ENCODE peak calls at places on chromosomes 5 and 9, in five cellular contexts. V is IMR-90; T is CD8-positive, alpha-beta T cell; Q is breast epithelium; S is pancreas. D is an unnamed sample.

GRCh38 chr5:177416334-177416733 is 7.0 kb upstream of the F12 start:
- DNase-seq in V (peak; percentile 35), T (no peak), Q (no peak), S (no peak), D (no peak)

GRCh38 chr9:109652112-109652511 is 127.9 kb upstream of the PALM2AKAP2 start:
- DNase-seq in T (no peak), S (no peak), V (peak; percentile 10), Q (no peak), D (no peak)

GRCh38 chr9:89427621-89428221 is 70.2 kb downstream of the SEMA4D start:
- DNase-seq in T (peak; percentile 81), V (peak; percentile 49), S (no peak), Q (no peak), D (no peak)

GRCh38 chr5:61280205-61280604 is 51.9 kb upstream of the ZSWIM6 start:
- DNase-seq in V (peak; percentile 90), S (no peak), Q (no peak), T (no peak), D (no peak)

GRCh38 chr5:169430676-169431075 is 129.7 kb upstream of the SLIT3 start:
- DNase-seq in Q (no peak), V (no peak), S (no peak), T (no peak), D (no peak)

GRCh38 chr5:158054388-158055092 is 195.6 kb upstream of the CLINT1 start:
- DNase-seq in V (no peak), S (no peak), Q (no peak), T (no peak), D (no peak)

GRCh38 chr9:81266674-81267073 is 422.7 kb downstream of the TLE1 start:
- DNase-seq in V (peak; percentile 78), Q (no peak), S (no peak), T (no peak), D (no peak)

GRCh38 chr5:14165375-14166091 is 22.4 kb downstream of the TRIO start:
- DNase-seq in T (no peak), V (peak; percentile 95), S (no peak), Q (no peak), D (no peak)

GRCh38 chr9:134525841-134526797 is 115.5 kb upstream of the COL5A1 start:
- DNase-seq in T (no peak), S (peak; percentile 27), V (no peak), Q (peak; percentile 45), D (no peak)

GRCh38 chr9:89185980-89186379 is 7.4 kb upstream of the SHC3 start:
- DNase-seq in S (no peak), V (peak; percentile 29), Q (no peak), T (no peak), D (no peak)

GRCh38 chr9:93133641-93134017 is 422 bp downstream of the NINJ1 start:
- DNase-seq in V (peak; percentile 94), S (peak; percentile 89), T (peak; percentile 55), Q (no peak), D (peak; percentile 85)

GRCh38 chr9:93136011-93136440 is 2.0 kb upstream of the NINJ1 start:
- DNase-seq in V (peak; percentile 58), S (peak; percentile 59), T (no peak), Q (no peak), D (no peak)

GRCh38 chr9:93132946-93133640 is 958 bp downstream of the NINJ1 start:
- DNase-seq in Q (no peak), V (no peak), S (peak; percentile 82), T (no peak), D (no peak)

GRCh38 chr9:93134018-93134739 is at the start of gene NINJ1:
- DNase-seq in T (peak; percentile 76), Q (peak; percentile 65), S (peak; percentile 90), V (peak; percentile 60), D (peak; percentile 78)

DNA sequence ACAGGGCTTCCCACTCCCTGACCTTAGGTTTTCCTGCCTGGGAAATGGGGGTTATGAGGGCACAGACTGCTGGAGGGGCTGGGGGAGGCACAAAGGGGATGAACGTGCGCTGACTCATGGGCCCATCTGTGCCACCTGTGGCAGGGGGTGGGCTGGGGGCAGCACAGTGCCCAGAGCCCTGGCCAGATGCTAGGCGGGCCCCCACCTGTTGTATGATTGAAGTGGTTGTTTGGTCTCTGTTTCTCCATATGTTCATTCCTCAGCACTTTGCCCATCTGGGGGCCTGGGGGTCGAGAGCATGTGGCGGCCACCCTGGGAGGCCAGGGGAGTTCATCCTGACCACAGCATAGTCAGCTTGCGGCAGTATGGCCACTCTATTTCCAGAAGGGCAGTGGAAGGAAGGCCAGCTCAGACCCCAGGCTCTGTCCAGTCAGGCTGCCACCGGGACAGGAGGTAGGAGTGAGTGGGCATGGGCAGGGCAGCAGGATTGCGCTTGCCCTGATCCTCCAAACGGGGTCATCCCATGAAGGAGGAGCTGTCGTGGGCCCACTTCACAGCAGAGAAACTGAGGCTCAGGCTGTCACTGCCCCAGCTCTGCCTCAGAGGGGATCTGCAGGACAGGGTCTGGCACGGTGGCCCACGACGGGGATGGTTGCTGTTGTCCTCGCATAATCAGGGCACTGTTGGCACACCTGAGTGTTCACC is 841 bp upstream of the NINJ1 start:
- DNase-seq in T (no peak), V (peak; percentile 82), S (peak; percentile 76), Q (no peak), D (peak; percentile 44)
- H3K4me1 ChIP-seq in T (peaks cover 50% of the 10 kb centered on the region), V (peaks cover 30% of the 10 kb centered on the region), S (peaks cover 35% of the 10 kb centered on the region), Q (peaks cover 15% of the 10 kb centered on the region), D (peaks cover 29% of the 10 kb centered on the region)

DNA sequence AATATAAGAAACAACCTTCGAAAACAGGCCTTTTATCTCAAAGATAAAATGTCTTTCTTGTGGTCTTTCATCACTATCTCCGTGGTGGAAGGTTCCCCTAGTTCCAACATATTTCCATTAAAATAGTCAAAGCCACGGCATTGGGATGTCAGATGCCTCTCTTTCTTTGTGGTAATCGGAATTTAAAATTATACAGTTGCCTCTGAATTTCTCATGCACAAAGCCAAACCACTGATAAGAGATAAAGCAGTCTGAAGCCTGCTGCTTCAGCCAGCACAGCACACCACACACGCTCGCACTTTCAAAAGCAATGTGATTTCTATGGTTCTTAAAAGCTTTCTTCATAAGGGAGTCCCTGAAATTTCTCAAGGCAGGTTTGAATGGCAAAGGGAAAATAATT is 85.9 kb upstream of the PPP1R2B start:
- DNase-seq in V (no peak), S (no peak), T (no peak), Q (no peak), D (no peak)
- TF ChIP-seq CTCF in V (no peak), S (no peak), T (no peak), Q (no peak), D (no peak)

GRCh38 chr5:153630546-153630945 is 140.1 kb downstream of the GRIA1 start:
- DNase-seq in T (no peak), V (no peak), S (no peak), Q (no peak), D (no peak)
- H3K4me1 ChIP-seq in T (no peaks in the 10 kb centered on the region), V (peaks cover 8% of the 10 kb centered on the region), S (no peaks in the 10 kb centered on the region), Q (no peaks in the 10 kb centered on the region), D (no peaks in the 10 kb centered on the region)

GRCh38 chr5:2752875-2753435 is 1.5 kb upstream of the IRX2 start:
- DNase-seq in S (no peak), Q (no peak), V (no peak), T (no peak), D (no peak)
- TF ChIP-seq CTCF in S (no peak), Q (no peak), V (no peak), T (no peak), D (no peak)

GRCh38 chr5:40665902-40666301 is 13.8 kb upstream of the PTGER4 start:
- DNase-seq in T (no peak), Q (no peak), S (no peak), V (no peak), D (no peak)

GRCh38 chr5:40666657-40667056 is 13.1 kb upstream of the PTGER4 start:
- DNase-seq in Q (no peak), V (no peak), T (no peak), S (no peak), D (no peak)

GRCh38 chr5:40669606-40670005 is 10.1 kb upstream of the PTGER4 start:
- DNase-seq in S (no peak), V (no peak), Q (no peak), T (no peak), D (no peak)

GRCh38 chr5:40672440-40672839 is 7.3 kb upstream of the PTGER4 start:
- DNase-seq in T (no peak), V (no peak), S (no peak), Q (no peak), D (no peak)

GRCh38 chr5:40667171-40667663 is 12.5 kb upstream of the PTGER4 start:
- DNase-seq in T (no peak), S (no peak), V (no peak), Q (no peak), D (no peak)
- H3K4me1 ChIP-seq in T (peaks cover 12% of the 10 kb centered on the region), S (no peaks in the 10 kb centered on the region), V (no peaks in the 10 kb centered on the region), Q (no peaks in the 10 kb centered on the region), D (no peaks in the 10 kb centered on the region)

GRCh38 chr5:150596826-150597225 is 43.6 kb upstream of the SYNPO start:
- DNase-seq in V (no peak), Q (no peak), S (no peak), T (no peak), D (no peak)

GRCh38 chr5:150598821-150599273 is 41.6 kb upstream of the SYNPO start:
- DNase-seq in V (no peak), Q (no peak), T (no peak), S (no peak), D (no peak)

GRCh38 chr5:150599281-150599680 is 41.2 kb upstream of the SYNPO start:
- DNase-seq in T (no peak), V (no peak), S (no peak), Q (no peak), D (no peak)

GRCh38 chr5:150596313-150596712 is 44.1 kb upstream of the SYNPO start:
- DNase-seq in V (no peak), S (no peak), Q (no peak), T (no peak), D (peak; percentile 47)

GRCh38 chr5:150598046-150598445 is 42.4 kb upstream of the SYNPO start:
- DNase-seq in S (no peak), Q (no peak), T (no peak), V (no peak), D (peak; percentile 27)
- TF ChIP-seq CTCF in S (no peak), Q (no peak), T (no peak), V (no peak), D (no peak)

GRCh38 chr9:95510610-95511231 is 6.0 kb downstream of the PTCH1 start:
- DNase-seq in T (peak; percentile 83), V (peak; percentile 97), S (peak; percentile 96), Q (peak; percentile 85), D (peak; percentile 92)
- H3K4me1 ChIP-seq in T (peaks cover 25% of the 10 kb centered on the region), V (peaks cover 4% of the 10 kb centered on the region), S (peaks cover 4% of the 10 kb centered on the region), Q (peaks cover 2% of the 10 kb centered on the region), D (no peaks in the 10 kb centered on the region)

GRCh38 chr5:29214821-29215220 is 1978.7 kb upstream of the CDH6 start:
- DNase-seq in V (no peak), S (no peak), Q (no peak), T (no peak), D (no peak)

GRCh38 chr5:29213475-29213874 is 1980.0 kb upstream of the CDH6 start:
- DNase-seq in V (no peak), T (no peak), S (no peak), Q (no peak), D (no peak)

GRCh38 chr5:29218829-29219228 is 1974.7 kb upstream of the CDH6 start:
- DNase-seq in V (no peak), Q (no peak), T (no peak), S (no peak), D (no peak)

GRCh38 chr5:29218138-29218537 is 1975.3 kb upstream of the CDH6 start:
- DNase-seq in V (no peak), T (no peak), Q (no peak), S (no peak), D (no peak)
- TF ChIP-seq CTCF in V (no peak), T (no peak), Q (no peak), S (no peak), D (no peak)

D was measured in ovary.